ENCODE peak calls at places on chromosomes 16 and 17, in six cellular contexts. O is EH; B is H7; P is activated naive CD4-positive, alpha-beta T cell treated with anti-CD3 and anti-CD28 coated beads, Interleukin-2, amount 10 ng/mL, durations not matched to agents 7 days and 5 days; U is activated T-helper 1 cell treated with anti-CD3 and anti-CD28 coated beads, Interleukin-12 subunit alpha, Interleukin-12 subunit beta, Interleukin-2, Interleukin-4 antibody, amounts not matched to agents 30 ng/mL and 10 ng/mL and 1 ng/mL, durations not matched to agents 14 hours and 24 hours and 36 hours; F is AG04450. L is an unnamed sample.

GRCh38 chr16:75392911-75393310 is 40.4 kb downstream of the CFDP1 start:
- DNase-seq in F (no peak), O (peak), U (no peak), B (no peak), P (no peak), L (no peak)

GRCh38 chr16:87203060-87203656 is 114.0 kb downstream of the C16orf95 start:
- DNase-seq in B (peak), U (peak), P (peak), O (peak), F (peak), L (peak)

GRCh38 chr17:1582374-1582773 is 19.8 kb upstream of the PITPNA start:
- DNase-seq in F (no peak), B (no peak), U (no peak), P (no peak), O (no peak), L (no peak)

GRCh38 chr16:19520861-19521331 is 1.0 kb downstream of the GDE1 start:
- DNase-seq in O (peak), U (no peak), P (no peak), F (no peak), B (no peak), L (no peak)

GRCh38 chr17:78493455-78494188 is 83.6 kb downstream of the DNAH17 start:
- DNase-seq in F (no peak), P (no peak), U (no peak), O (no peak), B (no peak), L (no peak)

GRCh38 chr17:30363715-30364202 is 15.0 kb upstream of the CPD start:
- DNase-seq in B (no peak), U (peak), P (peak), O (peak), F (peak), L (peak)

GRCh38 chr16:79801550-79802090 is 201.1 kb upstream of the MAF start:
- DNase-seq in P (no peak), U (no peak), B (no peak), O (no peak), F (no peak), L (no peak)

GRCh38 chr17:313231-313630 is 39.4 kb downstream of the RPH3AL start:
- DNase-seq in P (no peak), O (no peak), U (no peak), F (no peak), B (no peak), L (no peak)

GRCh38 chr16:69338557-69339288 is 641 bp downstream of the COG8 start:
- DNase-seq in U (no peak), F (no peak), P (no peak), O (no peak), B (no peak), L (no peak)

GRCh38 chr17:27807567-27808470 is 7.5 kb upstream of the NOS2 start:
- DNase-seq in U (peak), B (no peak), O (no peak), P (peak), F (no peak), L (peak)

GRCh38 chr17:35879748-35880654 is at the start of gene CCL5:
- DNase-seq in F (no peak), B (no peak), O (no peak), P (peak), U (peak), L (peak)

GRCh38 chr17:51611585-51611984 is 351.2 kb downstream of the UTP18 start:
- DNase-seq in B (no peak), O (no peak), P (no peak), F (no peak), U (no peak), L (no peak)

GRCh38 chr16:2975161-2975795 is 5.0 kb downstream of the PKMYT1 start:
- DNase-seq in P (no peak), B (no peak), F (no peak), O (no peak), U (no peak), L (no peak)

GRCh38 chr16:20410153-20410723 is 904 bp downstream of the ACSM5 start:
- DNase-seq in P (no peak), B (no peak), F (no peak), U (no peak), O (peak), L (no peak)

GRCh38 chr17:55852734-55853133 is 101.9 kb downstream of the PCTP start:
- DNase-seq in O (no peak), P (no peak), B (no peak), F (no peak), U (no peak), L (no peak)

GRCh38 chr17:80356231-80356856 is 58.6 kb upstream of the ENDOV start:
- DNase-seq in B (no peak), F (no peak), O (no peak), U (no peak), P (no peak), L (no peak)

GRCh38 chr16:3696425-3697218 is 20.7 kb downstream of the TRAP1 start:
- DNase-seq in P (no peak), U (no peak), O (peak), B (no peak), F (peak), L (no peak)

GRCh38 chr16:3494574-3494973 is 715 bp downstream of the C16orf90 start:
- DNase-seq in O (no peak), P (no peak), U (no peak), F (no peak), B (peak), L (no peak)

GRCh38 chr16:74909665-74910064 is 75.3 kb downstream of the WDR59 start:
- DNase-seq in B (no peak), O (no peak), U (no peak), P (no peak), F (no peak), L (no peak)

GRCh38 chr17:48990882-48991357 is 6.3 kb upstream of the IGF2BP1 start:
- DNase-seq in O (no peak), B (peak), F (no peak), U (no peak), P (no peak), L (no peak)

GRCh38 chr16:30051518-30051917 is 14.0 kb upstream of the ALDOA start:
- DNase-seq in P (no peak), U (no peak), F (no peak), B (no peak), O (peak), L (no peak)

GRCh38 chr17:62767997-62768396 is 40.1 kb downstream of the MARCHF10 start:
- DNase-seq in F (no peak), O (no peak), B (no peak), P (no peak), U (no peak), L (no peak)